ENCODE peak calls at places on chromosomes 3 and 15, in eight cellular contexts. N is SK-N-SH, M is PC-3, I is MM.1S, L is HCT116, R is GM23248, V is OCI-LY7, E is hepatocyte. D is an unnamed sample. For H3K9me2, the result is how much of the 10 kb centered on the place peaks cover.

GRCh38 chr3:131903988-131904415 is 130.8 kb downstream of the CPNE4 start:
- DNase-seq in N (no peak), M (peak), I (no peak), L (no peak), R (peak), V (no peak), E (peak), D (no peak)

GRCh38 chr3:127940116-127940515 is 25.1 kb downstream of the KBTBD12 start:
- DNase-seq in N (no peak), M (peak), I (no peak), L (no peak), R (no peak), V (no peak), E (no peak), D (no peak)

GRCh38 chr3:195908439-195909293 is at the start of gene TNK2:
- DNase-seq in N (peak), M (peak), I (peak), L (no peak), R (peak), V (peak), E (peak), D (peak)

GRCh38 chr15:63339006-63339766 is 42.5 kb downstream of the CA12 start:
- DNase-seq in N (no peak), M (no peak), I (no peak), L (no peak), R (peak), V (no peak), E (no peak), D (no peak)

GRCh38 chr3:107271787-107272387 is 105.4 kb upstream of the CCDC54 start:
- DNase-seq in N (peak), M (peak), I (peak), L (peak), R (peak), V (peak), E (peak), D (peak)

GRCh38 chr3:156171517-156172267 is 51.3 kb downstream of the KCNAB1 start:
- DNase-seq in N (no peak), M (no peak), I (no peak), L (no peak), R (no peak), V (no peak), E (no peak), D (no peak)

GRCh38 chr15:25172691-25173090 is 217.9 kb downstream of the SNRPN start:
- DNase-seq in N (no peak), M (no peak), I (no peak), L (no peak), R (no peak), V (no peak), E (no peak), D (no peak)

GRCh38 chr3:86451749-86452148 is 539.2 kb downstream of the VGLL3 start:
- DNase-seq in N (no peak), M (no peak), I (no peak), L (no peak), R (no peak), V (no peak), E (no peak), D (peak)

GRCh38 chr3:101886626-101887025 is 37.3 kb downstream of the NFKBIZ start:
- DNase-seq in N (no peak), M (no peak), I (no peak), L (no peak), R (no peak), V (no peak), E (no peak), D (no peak)

GRCh38 chr15:100683434-100683833 is 81.0 kb downstream of the ASB7 start:
- DNase-seq in N (no peak), M (no peak), I (no peak), L (no peak), R (no peak), V (no peak), E (no peak), D (no peak)

GRCh38 chr15:100682468-100682867 is 80.1 kb downstream of the ASB7 start:
- DNase-seq in N (no peak), M (no peak), I (no peak), L (no peak), R (no peak), V (no peak), E (no peak), D (no peak)

GRCh38 chr15:100680726-100681125 is 78.3 kb downstream of the ASB7 start:
- DNase-seq in N (no peak), M (no peak), I (no peak), L (no peak), R (no peak), V (no peak), E (no peak), D (no peak)

GRCh38 chr15:100684591-100684990 is 82.2 kb downstream of the ASB7 start:
- DNase-seq in N (no peak), M (no peak), I (no peak), L (no peak), R (no peak), V (no peak), E (no peak), D (no peak)

DNA sequence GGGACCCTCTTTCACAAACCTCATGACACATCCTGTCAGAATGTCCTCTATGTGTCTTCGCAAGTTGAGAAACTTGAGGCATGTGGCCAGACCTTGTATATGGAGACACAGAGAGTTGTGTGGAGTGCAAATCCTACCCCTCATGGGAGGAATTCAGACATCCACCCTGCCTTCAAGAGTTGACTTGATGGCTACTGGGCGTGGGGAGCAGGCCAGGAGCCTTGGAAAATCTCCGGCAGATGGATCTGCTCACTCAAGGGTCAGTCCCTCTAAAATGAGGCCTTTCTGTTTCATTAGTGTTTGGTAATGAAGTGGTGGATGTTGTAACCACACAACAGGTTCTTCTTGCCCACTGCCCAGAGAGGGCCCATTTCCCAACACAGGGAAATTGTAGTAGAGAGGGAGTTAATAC is 79.0 kb downstream of the ASB7 start:
- DNase-seq in N (no peak), M (no peak), I (no peak), L (no peak), R (no peak), V (no peak), E (no peak), D (no peak)
- H3K9me2 ChIP-seq in N (under half), M (under half), I (under half), L (under half), R (under half), V (under half), E (under half), D (under half)

DNA sequence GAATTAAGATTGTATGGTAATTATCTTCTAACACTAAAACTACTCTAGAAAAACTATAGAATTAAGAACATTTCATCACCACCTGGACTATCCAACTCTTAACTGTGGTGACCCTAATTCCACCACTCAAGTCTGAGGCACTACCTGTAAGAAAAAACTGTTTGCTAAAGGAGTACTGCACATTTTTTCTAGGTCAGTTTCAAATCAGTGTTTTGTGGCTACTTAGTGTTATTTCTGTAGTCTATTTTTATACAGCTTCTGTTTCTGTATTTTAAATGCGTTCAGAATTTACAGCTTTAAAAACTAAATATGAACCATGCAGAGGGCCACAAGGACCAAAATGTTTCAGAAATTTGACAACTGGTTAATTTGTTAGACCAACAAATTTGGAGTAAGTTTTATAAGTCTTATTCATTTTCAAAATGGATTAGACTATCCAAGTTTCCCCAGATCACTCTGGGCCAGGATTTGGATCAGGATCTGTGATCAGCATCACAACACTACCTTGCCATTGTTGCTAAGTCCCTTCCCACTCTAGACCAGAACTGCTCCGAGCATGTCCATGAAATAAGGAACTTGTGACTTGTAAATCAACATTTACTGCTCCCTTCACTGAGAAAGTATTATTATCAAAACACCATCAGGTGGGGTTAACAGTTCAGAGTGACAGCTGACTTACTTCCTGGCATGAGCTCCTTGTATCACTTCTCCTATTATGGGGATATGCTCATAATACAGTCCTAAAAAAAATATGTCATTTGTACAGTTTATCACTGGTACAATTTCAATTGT is 8.6 kb downstream of the GLT8D1 start:
- DNase-seq in N (no peak), M (no peak), I (peak), L (no peak), R (no peak), V (no peak), E (no peak), D (no peak)
- TF ChIP-seq EZH2phosphoT487 in N (no peak), M (no peak), I (no peak), L (no peak), R (no peak), V (no peak), E (no peak), D (no peak)

GRCh38 chr15:67420137-67420536 is 100.8 kb upstream of the C15orf61 start:
- DNase-seq in N (no peak), M (no peak), I (no peak), L (no peak), R (no peak), V (no peak), E (no peak), D (no peak)
- H3K9me2 ChIP-seq in N (under half), M (under half), I (under half), L (under half), R (under half), V (under half), E (under half), D (under half)

GRCh38 chr3:138898301-138898700 is 48.6 kb downstream of the FOXL2 start:
- DNase-seq in N (no peak), M (no peak), I (no peak), L (no peak), R (peak), V (no peak), E (no peak), D (no peak)

GRCh38 chr3:138899592-138899991 is 47.3 kb downstream of the FOXL2 start:
- DNase-seq in N (no peak), M (no peak), I (no peak), L (no peak), R (no peak), V (no peak), E (no peak), D (no peak)

GRCh38 chr3:138898708-138899107 is 48.2 kb downstream of the FOXL2 start:
- DNase-seq in N (no peak), M (no peak), I (no peak), L (no peak), R (no peak), V (no peak), E (no peak), D (no peak)

GRCh38 chr3:138902166-138902565 is 44.8 kb downstream of the FOXL2 start:
- DNase-seq in N (no peak), M (no peak), I (no peak), L (no peak), R (no peak), V (no peak), E (no peak), D (no peak)

GRCh38 chr3:138901579-138901978 is 45.4 kb downstream of the FOXL2 start:
- DNase-seq in N (no peak), M (no peak), I (no peak), L (no peak), R (no peak), V (no peak), E (no peak), D (no peak)
- TF ChIP-seq EZH2phosphoT487 in N (no peak), M (no peak), I (no peak), L (no peak), R (no peak), V (no peak), E (no peak), D (no peak)

GRCh38 chr3:174159629-174160028 is 699.5 kb upstream of the NAALADL2 start:
- DNase-seq in N (no peak), M (no peak), I (no peak), L (no peak), R (no peak), V (no peak), E (no peak), D (peak)

GRCh38 chr3:174158674-174159073 is 700.5 kb upstream of the NAALADL2 start:
- DNase-seq in N (no peak), M (no peak), I (no peak), L (no peak), R (no peak), V (no peak), E (no peak), D (peak)

GRCh38 chr3:174168026-174168425 is 691.1 kb upstream of the NAALADL2 start:
- DNase-seq in N (no peak), M (no peak), I (no peak), L (no peak), R (no peak), V (no peak), E (no peak), D (peak)

DNA sequence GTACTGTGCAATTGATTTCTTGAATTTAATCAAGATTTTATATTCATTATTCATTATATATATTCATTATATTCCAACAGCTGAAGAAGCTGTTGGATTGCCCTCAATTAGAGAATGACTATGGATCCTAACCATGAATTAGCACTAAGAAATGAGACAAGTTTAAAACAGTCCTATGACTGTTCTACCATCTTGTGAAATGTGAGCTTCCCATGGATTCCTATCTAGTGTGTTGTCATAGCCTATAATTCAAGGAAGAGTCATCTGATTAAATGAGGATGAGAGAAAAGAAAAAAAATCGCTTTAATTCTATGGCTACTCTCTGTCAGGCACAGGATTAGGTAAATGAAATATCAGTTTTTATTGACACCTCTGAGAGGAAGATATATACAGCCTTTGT is 696.6 kb upstream of the NAALADL2 start:
- DNase-seq in N (no peak), M (no peak), I (no peak), L (no peak), R (peak), V (no peak), E (no peak), D (no peak)
- H3K9me2 ChIP-seq in N (under half), M (under half), I (under half), L (under half), R (under half), V (under half), E (under half), D (under half)